ENCODE peak calls at places on chromosomes 7 and 10, in six cellular contexts. K, Q, Z, F, M and T are unnamed samples.

GRCh38 chr10:1036341-1036791 is 10.7 kb upstream of the IDI2 start:
- DNase-seq in Z (no peak), Q (no peak), K (no peak), M (no peak), F (peak; percentile 19), T (no peak)

GRCh38 chr7:82194011-82194410 is 249.6 kb downstream of the CACNA2D1 start:
- DNase-seq in Z (no peak), Q (no peak), F (no peak), M (no peak), K (no peak), T (no peak)

GRCh38 chr10:70053896-70054641 is 1.4 kb downstream of the MACROH2A2 start:
- DNase-seq in K (no peak), M (no peak), Q (no peak), Z (no peak), F (no peak), T (peak; percentile 32)

GRCh38 chr10:132222726-132223125 is 36.0 kb downstream of the DPYSL4 start:
- DNase-seq in M (no peak), Q (no peak), Z (no peak), K (no peak), F (no peak), T (no peak)

GRCh38 chr7:48992816-48993215 is 68.5 kb downstream of the CDC14C start:
- DNase-seq in M (no peak), K (no peak), Q (no peak), Z (no peak), F (no peak), T (no peak)

GRCh38 chr10:90665905-90666662 is 191.8 kb downstream of the HTR7 start:
- DNase-seq in Q (no peak), F (no peak), Z (no peak), K (no peak), M (no peak), T (no peak)

GRCh38 chr7:22671177-22671879 is 55.7 kb upstream of the IL6 start:
- DNase-seq in Q (no peak), F (no peak), Z (no peak), K (no peak), M (no peak), T (no peak)

GRCh38 chr10:78672898-78673297 is 395.9 kb upstream of the ZMIZ1 start:
- DNase-seq in Z (no peak), Q (no peak), K (no peak), F (no peak), M (no peak), T (no peak)

GRCh38 chr7:137695942-137696341 is 150.8 kb downstream of the DGKI start:
- DNase-seq in Q (no peak), M (no peak), F (no peak), K (no peak), Z (no peak), T (no peak)